ENCODE peak calls at places on chromosomes 16 and 17, in four cellular contexts. D is NB4, T is colonic mucosa, E is AG09309. L is an unnamed sample.

GRCh38 chr16:56360117-56361008 is 65.0 kb downstream of the AMFR start:
- DNase-seq in E (no peak), D (no peak), T (no peak), L (no peak)

GRCh38 chr17:20983359-20983637 is 59.5 kb downstream of the USP22 start:
- DNase-seq in E (no peak), D (no peak), T (no peak), L (no peak)

GRCh38 chr17:52147872-52148271 is 10.6 kb downstream of the CA10 start:
- DNase-seq in D (peak), T (no peak), E (no peak), L (no peak)

GRCh38 chr17:13885953-13886889 is 183.1 kb upstream of the COX10 start:
- DNase-seq in D (no peak), E (no peak), T (no peak), L (no peak)

GRCh38 chr17:41284546-41284945 is 9.0 kb downstream of the KRTAP9-7 start:
- DNase-seq in E (no peak), T (no peak), D (peak), L (no peak)

GRCh38 chr17:60577147-60577925 is 22.7 kb upstream of the PPM1D start:
- DNase-seq in T (peak), D (peak), E (no peak), L (no peak)

GRCh38 chr17:77436058-77436442 is 295.3 kb downstream of the SEC14L1 start:
- DNase-seq in T (no peak), D (no peak), E (no peak), L (no peak)

GRCh38 chr17:45298546-45299285 is 18.1 kb downstream of the MAP3K14 start:
- DNase-seq in D (no peak), E (no peak), T (no peak), L (no peak)

GRCh38 chr17:72900542-72900941 is 191.9 kb downstream of the SLC39A11 start:
- DNase-seq in D (no peak), E (no peak), T (no peak), L (no peak)

GRCh38 chr16:56871172-56871593 is 6.2 kb downstream of the SLC12A3 start:
- DNase-seq in D (no peak), E (no peak), T (peak), L (peak)

GRCh38 chr17:60371416-60371815 is 20.5 kb downstream of the USP32 start:
- DNase-seq in D (no peak), E (no peak), T (no peak), L (no peak)

GRCh38 chr16:48740964-48741363 is 131.0 kb upstream of the N4BP1 start:
- DNase-seq in T (no peak), D (no peak), E (no peak), L (no peak)

GRCh38 chr16:20348365-20349185 is 3.9 kb downstream of the UMOD start:
- DNase-seq in D (no peak), E (no peak), T (peak), L (no peak)

GRCh38 chr16:85353839-85354622 is 241.8 kb upstream of the CIBAR2 start:
- DNase-seq in T (peak), E (no peak), D (no peak), L (peak)

GRCh38 chr17:41737680-41738023 is 3.2 kb upstream of the HAP1 start:
- DNase-seq in T (no peak), E (no peak), D (peak), L (no peak)

GRCh38 chr17:32870969-32871368 is 6.0 kb downstream of the MYO1D start:
- DNase-seq in T (no peak), D (no peak), E (no peak), L (no peak)

GRCh38 chr17:81337449-81337848 is 42.3 kb upstream of the SLC38A10 start:
- DNase-seq in T (peak), E (no peak), D (no peak), L (peak)

GRCh38 chr16:74325331-74325730 is 28.7 kb downstream of the PSMD7 start:
- DNase-seq in D (no peak), E (no peak), T (no peak), L (no peak)

GRCh38 chr17:72336804-72337070 is 215.9 kb downstream of the SOX9 start:
- DNase-seq in T (no peak), D (no peak), E (no peak), L (no peak)

GRCh38 chr16:11076259-11077018 is 132.1 kb downstream of the CLEC16A start:
- DNase-seq in E (no peak), D (no peak), T (no peak), L (no peak)

GRCh38 chr17:57987582-57988300 is at the start of gene VEZF1:
- DNase-seq in T (peak), D (peak), E (no peak), L (peak)

GRCh38 chr16:48250520-48251278 is 3.4 kb upstream of the ABCC11 start:
- DNase-seq in T (no peak), E (no peak), D (no peak), L (no peak)

GRCh38 chr16:49343291-49343690 is 30.3 kb upstream of the C16orf78 start:
- DNase-seq in E (no peak), T (no peak), D (no peak), L (no peak)

GRCh38 chr16:57475711-57476339 is 10.5 kb downstream of the DOK4 start:
- DNase-seq in E (no peak), T (no peak), D (peak), L (peak)

GRCh38 chr16:68086860-68087268 is 1.7 kb downstream of the NFATC3 start:
- DNase-seq in E (no peak), T (no peak), D (no peak), L (no peak)

GRCh38 chr17:50923611-50924010 is 57.5 kb upstream of the TOB1 start:
- DNase-seq in E (no peak), T (peak), D (no peak), L (no peak)

GRCh38 chr17:55053855-55054254 is 85.3 kb downstream of the STXBP4 start:
- DNase-seq in T (no peak), D (no peak), E (no peak), L (no peak)

GRCh38 chr17:45668316-45668715 is 115.8 kb upstream of the CRHR1 start:
- DNase-seq in D (no peak), T (no peak), E (no peak), L (no peak)

GRCh38 chr17:67999291-67999911 is 3.1 kb upstream of the C17orf58 start:
- DNase-seq in D (no peak), E (no peak), T (no peak), L (no peak)

GRCh38 chr17:45261577-45262515 is at the start of gene SPATA32:
- DNase-seq in D (no peak), E (no peak), T (peak), L (no peak)

GRCh38 chr17:38897671-38898290 is 27.6 kb upstream of the LASP1NB start:
- DNase-seq in E (no peak), D (no peak), T (no peak), L (no peak)

GRCh38 chr17:40481106-40481505 is 20.3 kb downstream of the TNS4 start:
- DNase-seq in E (no peak), T (no peak), D (no peak), L (no peak)

GRCh38 chr16:4215106-4215505 is 26.8 kb downstream of the SRL start:
- DNase-seq in D (no peak), E (no peak), T (no peak), L (no peak)

GRCh38 chr16:85253127-85253941 is 141.1 kb upstream of the CIBAR2 start:
- DNase-seq in D (peak), E (no peak), T (peak), L (peak)

DNA sequence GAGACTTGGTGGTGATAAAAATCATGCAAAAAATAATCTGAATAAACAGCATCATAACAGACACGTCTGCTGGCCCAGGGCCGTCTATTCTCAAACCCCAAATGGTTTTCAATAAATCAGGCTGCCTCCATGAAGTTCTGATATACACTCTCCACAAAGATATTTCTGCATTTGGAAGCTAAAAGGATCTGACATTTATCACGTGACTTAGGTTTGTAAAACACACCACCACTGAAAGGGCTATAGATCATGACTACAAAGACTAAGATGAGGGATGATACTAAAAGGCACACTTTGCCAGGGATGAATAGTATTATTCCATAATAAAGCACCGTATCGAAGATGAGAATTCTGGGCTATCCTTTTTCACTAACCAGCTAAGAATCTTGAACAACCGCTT is 67.6 kb upstream of the ADAMTS18 start:
- DNase-seq in E (no peak), D (no peak), T (no peak), L (no peak)
- TF ChIP-seq CTCF in E (no peak), D (no peak), T (no peak), L (no peak)

DNA sequence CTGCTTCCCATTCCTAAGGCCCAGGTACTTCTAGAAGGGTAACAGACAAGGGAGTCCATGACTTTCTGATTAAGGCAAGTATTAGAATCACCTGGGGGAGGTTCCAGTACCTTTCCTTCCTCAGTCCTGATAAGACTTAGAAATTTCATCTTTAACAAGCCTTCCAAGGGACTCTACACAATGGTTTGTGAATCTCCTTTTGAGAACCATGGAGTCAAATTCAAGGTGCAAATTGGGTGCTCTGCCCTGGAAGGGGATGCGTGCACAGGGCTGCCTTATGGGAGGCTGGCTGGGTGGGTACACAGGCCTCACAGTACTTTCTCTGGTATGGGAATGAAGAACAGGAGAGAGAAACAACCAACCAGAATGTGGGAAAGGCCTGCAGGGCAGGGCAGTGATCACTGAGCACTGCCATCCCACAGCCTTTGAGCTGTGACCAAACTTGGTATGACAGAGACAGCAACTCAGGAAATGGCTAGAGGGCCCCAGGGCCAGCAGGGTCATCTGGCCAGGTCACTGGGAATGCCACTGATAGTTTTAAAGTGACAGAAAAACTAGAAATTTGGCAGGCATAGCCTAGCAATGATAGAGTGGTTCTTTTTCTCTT is 3.6 kb upstream of the TMIGD1 start:
- DNase-seq in E (no peak), T (no peak), D (no peak), L (no peak)
- TF ChIP-seq CTCF in E (no peak), T (no peak), D (no peak), L (no peak)

GRCh38 chr16:8948069-8948593 is 15.6 kb downstream of the USP7 start:
- DNase-seq in D (no peak), T (no peak), E (no peak), L (no peak)

GRCh38 chr16:8945626-8946296 is 17.9 kb downstream of the USP7 start:
- DNase-seq in E (no peak), D (no peak), T (no peak), L (no peak)

GRCh38 chr16:8944113-8944765 is 19.5 kb downstream of the USP7 start:
- DNase-seq in E (no peak), T (no peak), D (peak), L (no peak)

GRCh38 chr16:8948831-8949230 is 14.9 kb downstream of the USP7 start:
- DNase-seq in E (no peak), D (no peak), T (no peak), L (no peak)

DNA sequence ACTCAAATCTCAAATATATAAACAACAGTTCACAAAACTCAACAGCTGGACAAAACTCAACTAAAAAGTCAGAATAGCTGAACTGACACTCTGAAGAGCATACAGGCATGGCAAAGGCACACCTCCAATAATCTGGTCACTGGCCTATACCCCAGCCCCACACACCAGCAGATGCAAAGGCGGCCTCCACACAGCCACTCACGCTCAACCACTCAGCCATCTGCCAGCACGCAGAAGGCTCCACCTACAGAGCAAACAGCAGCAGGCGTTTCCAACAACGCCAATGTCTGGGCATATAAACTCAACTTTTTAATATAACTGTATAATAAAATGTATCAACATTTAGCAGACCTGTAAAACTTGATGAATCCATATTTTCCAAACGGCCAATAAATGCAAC is 17.2 kb downstream of the USP7 start:
- DNase-seq in E (no peak), T (peak), D (no peak), L (no peak)
- TF ChIP-seq CTCF in E (no peak), T (no peak), D (no peak), L (no peak)

DNA sequence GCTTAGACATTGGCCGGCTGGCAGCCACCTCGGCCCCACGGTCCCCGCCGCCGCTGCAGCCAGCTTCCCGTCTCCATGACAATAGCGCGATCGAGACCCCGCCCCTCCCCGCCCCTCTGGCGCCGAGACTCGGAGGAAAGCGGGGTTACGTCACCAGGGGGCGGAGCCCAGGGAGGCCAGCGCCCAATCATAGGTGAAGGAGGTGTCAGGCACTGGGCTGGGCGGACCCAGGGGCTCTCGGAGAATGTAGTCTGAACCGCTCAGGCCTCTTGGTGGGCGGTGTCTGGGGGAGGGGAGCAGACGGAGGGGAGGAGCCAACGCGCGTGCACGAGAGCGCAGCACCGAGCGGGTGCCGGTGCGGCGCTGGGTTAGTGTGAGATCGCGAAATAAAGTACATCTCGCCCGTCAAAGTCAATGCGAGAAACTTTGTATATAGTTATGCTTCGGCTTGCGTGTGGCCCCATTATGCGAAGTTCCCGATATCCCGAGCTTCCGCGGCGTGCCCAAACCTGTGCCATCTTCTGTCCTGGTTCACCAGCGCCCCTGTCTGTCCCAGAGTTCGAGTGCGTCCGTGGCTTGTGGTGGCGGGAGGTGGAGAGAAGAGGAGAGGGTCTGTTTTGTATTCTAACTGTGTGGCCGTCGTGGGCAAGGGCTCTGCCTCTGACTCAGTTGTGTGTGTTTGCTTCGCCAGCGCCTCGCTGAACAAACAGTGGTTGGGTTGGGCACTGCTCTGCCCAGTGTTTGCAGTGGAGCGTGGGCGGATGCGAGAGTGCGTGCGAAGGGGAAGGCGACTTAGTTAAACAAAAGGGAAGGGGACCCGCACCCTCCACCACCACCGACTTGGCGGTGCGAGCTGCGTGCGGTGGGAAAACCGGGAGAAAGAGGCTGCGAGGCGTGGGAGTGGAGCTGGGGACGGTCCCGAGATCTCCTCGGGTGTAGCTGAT is 1.3 kb upstream of the IRX5 start:
- DNase-seq in E (peak), T (peak), D (peak), L (peak)
- TF ChIP-seq CTCF in E (peak), T (no peak), D (no peak), L (no peak)

DNA sequence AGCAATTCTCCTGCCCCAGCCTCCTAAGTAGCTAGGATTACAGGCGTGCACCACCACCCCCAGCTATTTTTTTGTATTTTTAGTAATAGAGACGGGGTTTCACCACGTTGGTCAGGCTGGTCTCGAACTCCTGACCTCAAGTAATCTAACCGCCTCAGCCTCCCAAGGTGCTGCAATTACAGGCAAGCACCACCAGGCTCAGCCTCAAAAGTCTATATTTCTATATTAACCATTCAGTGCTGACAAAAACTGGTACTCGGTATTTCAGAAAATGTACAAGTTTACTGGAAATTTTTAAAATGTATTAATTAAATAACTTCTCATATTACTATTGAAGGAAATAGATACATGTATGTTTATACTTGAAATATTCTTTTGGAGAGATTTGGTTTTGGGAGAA is 1.4 kb upstream of the HEXD start:
- DNase-seq in D (no peak), T (no peak), E (no peak), L (no peak)
- TF ChIP-seq CTCF in D (peak), T (no peak), E (no peak), L (no peak)

GRCh38 chr17:75008373-75008772 is 4.1 kb upstream of the MRPL58 start:
- DNase-seq in E (no peak), T (no peak), D (no peak), L (no peak)
- TF ChIP-seq CTCF in E (no peak), T (no peak), D (no peak), L (no peak)

DNA sequence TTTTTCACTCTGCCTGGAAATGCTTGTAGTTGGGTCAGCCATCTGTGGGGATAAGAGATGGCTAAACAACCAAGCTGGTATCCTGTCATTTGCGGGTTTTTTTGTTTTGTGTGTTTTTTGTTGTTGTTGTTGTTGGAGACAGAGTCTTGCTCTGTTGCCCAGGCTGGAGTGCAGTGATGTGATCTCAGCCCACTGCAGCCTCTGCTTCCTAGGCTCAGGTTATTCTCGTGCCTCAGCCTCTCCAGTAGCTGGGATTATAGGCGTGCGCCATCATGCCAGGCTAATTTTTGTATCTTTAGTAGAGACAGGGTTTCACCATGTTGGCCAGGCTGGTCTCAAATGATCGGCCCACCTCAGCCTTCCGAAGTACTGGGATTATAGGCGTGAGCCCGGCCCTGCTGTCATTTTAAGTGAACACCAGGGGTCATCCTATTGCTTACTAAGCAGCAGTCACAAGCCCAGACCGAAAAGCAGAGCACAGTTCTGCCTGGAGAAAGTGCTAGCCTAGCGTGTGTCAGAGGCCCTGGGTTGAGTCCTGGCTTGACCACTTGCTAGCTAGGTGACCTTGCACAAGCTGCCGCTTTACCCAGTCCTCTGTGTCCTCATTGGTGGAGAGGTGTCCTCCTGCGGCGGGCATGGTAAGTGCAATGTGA is 4.6 kb downstream of the SMCR8 start:
- DNase-seq in T (no peak), D (peak), E (peak), L (no peak)
- TF ChIP-seq CTCF in T (no peak), D (peak), E (peak), L (no peak)